ENCODE peak calls at places on chromosomes 7 and 10, in six cellular contexts. One of them, this sample, is unnamed.
A peak's percentile ranks its signal among the peaks of the same experiment; 100 is the strongest.

GRCh38 chr10:3763035-3763456 is 22.0 kb downstream of the KLF6 start:
- DNase-seq in retinal pigment epithelial cell: peak; percentile 89
- DNase-seq in GM13977: no peak
- DNase-seq in body of pancreas: no peak
- DNase-seq in Panc1: peak; percentile 78
- DNase-seq in mucosa of descending colon: no peak
- DNase-seq in this sample: peak; percentile 44

GRCh38 chr7:21304836-21305235 is 123.0 kb upstream of the SP4 start:
- DNase-seq in Panc1: no peak
- DNase-seq in retinal pigment epithelial cell: peak; percentile 68
- DNase-seq in body of pancreas: no peak
- DNase-seq in GM13977: no peak
- DNase-seq in mucosa of descending colon: no peak
- DNase-seq in this sample: no peak

GRCh38 chr7:22113041-22113440 is 167.3 kb upstream of the CDCA7L start:
- DNase-seq in mucosa of descending colon: no peak
- DNase-seq in Panc1: no peak
- DNase-seq in retinal pigment epithelial cell: no peak
- DNase-seq in GM13977: no peak
- DNase-seq in body of pancreas: no peak
- DNase-seq in this sample: no peak

GRCh38 chr10:43648083-43648391 is 644 bp downstream of the ZNF32 start:
- DNase-seq in Panc1: no peak
- DNase-seq in retinal pigment epithelial cell: no peak
- DNase-seq in mucosa of descending colon: no peak
- DNase-seq in body of pancreas: no peak
- DNase-seq in GM13977: no peak
- DNase-seq in this sample: no peak

GRCh38 chr7:1226155-1226901 is 6.3 kb upstream of the UNCX start:
- DNase-seq in Panc1: no peak
- DNase-seq in GM13977: no peak
- DNase-seq in mucosa of descending colon: no peak
- DNase-seq in retinal pigment epithelial cell: no peak
- DNase-seq in body of pancreas: no peak
- DNase-seq in this sample: no peak

GRCh38 chr7:82250598-82250997 is 193.0 kb downstream of the CACNA2D1 start:
- DNase-seq in mucosa of descending colon: no peak
- DNase-seq in retinal pigment epithelial cell: no peak
- DNase-seq in body of pancreas: no peak
- DNase-seq in Panc1: no peak
- DNase-seq in GM13977: no peak
- DNase-seq in this sample: no peak

GRCh38 chr10:89373916-89374711 is 3.7 kb upstream of the IFIT1B start:
- DNase-seq in body of pancreas: peak; percentile 97
- DNase-seq in retinal pigment epithelial cell: peak; percentile 87
- DNase-seq in Panc1: peak; percentile 78
- DNase-seq in mucosa of descending colon: peak; percentile 82
- DNase-seq in GM13977: no peak
- DNase-seq in this sample: no peak

GRCh38 chr10:61781969-61782403 is 119.3 kb downstream of the CABCOCO1 start:
- DNase-seq in GM13977: no peak
- DNase-seq in body of pancreas: no peak
- DNase-seq in Panc1: no peak
- DNase-seq in mucosa of descending colon: no peak
- DNase-seq in retinal pigment epithelial cell: no peak
- DNase-seq in this sample: peak; percentile 20

GRCh38 chr10:3961082-3961481 is 176.1 kb upstream of the KLF6 start:
- DNase-seq in GM13977: no peak
- DNase-seq in Panc1: no peak
- DNase-seq in mucosa of descending colon: no peak
- DNase-seq in retinal pigment epithelial cell: no peak
- DNase-seq in body of pancreas: no peak
- DNase-seq in this sample: peak; percentile 77

GRCh38 chr7:16479587-16479986 is 14.0 kb upstream of the SOSTDC1 start:
- DNase-seq in Panc1: no peak
- DNase-seq in retinal pigment epithelial cell: peak; percentile 75
- DNase-seq in body of pancreas: no peak
- DNase-seq in mucosa of descending colon: peak; percentile 38
- DNase-seq in GM13977: no peak
- DNase-seq in this sample: no peak

GRCh38 chr10:23024002-23024401 is 71.4 kb upstream of the MSRB2 start:
- DNase-seq in retinal pigment epithelial cell: no peak
- DNase-seq in Panc1: no peak
- DNase-seq in GM13977: no peak
- DNase-seq in mucosa of descending colon: no peak
- DNase-seq in body of pancreas: no peak
- DNase-seq in this sample: no peak

GRCh38 chr10:18312385-18313145 is 172.3 kb downstream of the CACNB2 start:
- DNase-seq in body of pancreas: peak; percentile 28
- DNase-seq in Panc1: no peak
- DNase-seq in retinal pigment epithelial cell: peak; percentile 17
- DNase-seq in mucosa of descending colon: no peak
- DNase-seq in GM13977: peak; percentile 23
- DNase-seq in this sample: no peak

GRCh38 chr10:13001041-13001886 is at the start of gene CCDC3:
- DNase-seq in retinal pigment epithelial cell: no peak
- DNase-seq in Panc1: no peak
- DNase-seq in GM13977: peak; percentile 51
- DNase-seq in mucosa of descending colon: peak; percentile 11
- DNase-seq in body of pancreas: peak; percentile 12
- DNase-seq in this sample: peak; percentile 10

GRCh38 chr10:16944081-16944922 is 127.1 kb upstream of the RSU1 start:
- DNase-seq in mucosa of descending colon: no peak
- DNase-seq in retinal pigment epithelial cell: no peak
- DNase-seq in Panc1: no peak
- DNase-seq in body of pancreas: no peak
- DNase-seq in GM13977: no peak
- DNase-seq in this sample: no peak

GRCh38 chr7:230274-230673 is 37.9 kb downstream of the FAM20C start:
- DNase-seq in Panc1: no peak
- DNase-seq in mucosa of descending colon: no peak
- DNase-seq in body of pancreas: no peak
- DNase-seq in retinal pigment epithelial cell: no peak
- DNase-seq in GM13977: no peak
- DNase-seq in this sample: no peak

GRCh38 chr10:44907576-44907975 is 3.6 kb upstream of the TMEM72 start:
- DNase-seq in mucosa of descending colon: no peak
- DNase-seq in GM13977: no peak
- DNase-seq in Panc1: no peak
- DNase-seq in retinal pigment epithelial cell: no peak
- DNase-seq in body of pancreas: no peak
- DNase-seq in this sample: no peak

GRCh38 chr7:24576171-24577052 is 3.2 kb downstream of the PALS2 start:
- DNase-seq in retinal pigment epithelial cell: no peak
- DNase-seq in Panc1: peak; percentile 53
- DNase-seq in GM13977: peak; percentile 45
- DNase-seq in mucosa of descending colon: peak; percentile 58
- DNase-seq in body of pancreas: peak; percentile 51
- DNase-seq in this sample: peak; percentile 9

GRCh38 chr7:49324707-49325106 is 400.4 kb downstream of the CDC14C start:
- DNase-seq in Panc1: peak; percentile 7
- DNase-seq in retinal pigment epithelial cell: no peak
- DNase-seq in GM13977: no peak
- DNase-seq in mucosa of descending colon: no peak
- DNase-seq in body of pancreas: no peak
- DNase-seq in this sample: no peak

GRCh38 chr7:158011941-158012340 is 575.7 kb downstream of the PTPRN2 start:
- DNase-seq in body of pancreas: no peak
- DNase-seq in Panc1: no peak
- DNase-seq in retinal pigment epithelial cell: no peak
- DNase-seq in mucosa of descending colon: no peak
- DNase-seq in GM13977: no peak
- DNase-seq in this sample: no peak

GRCh38 chr10:128013626-128014025 is 106.7 kb downstream of the PTPRE start:
- DNase-seq in retinal pigment epithelial cell: no peak
- DNase-seq in body of pancreas: no peak
- DNase-seq in GM13977: no peak
- DNase-seq in Panc1: no peak
- DNase-seq in mucosa of descending colon: no peak
- DNase-seq in this sample: no peak

GRCh38 chr7:113131367-113131766 is 13.0 kb upstream of the SMIM30 start:
- DNase-seq in GM13977: no peak
- DNase-seq in Panc1: no peak
- DNase-seq in retinal pigment epithelial cell: no peak
- DNase-seq in body of pancreas: no peak
- DNase-seq in mucosa of descending colon: no peak
- DNase-seq in this sample: no peak

GRCh38 chr10:90430186-90430585 is 427.7 kb downstream of the HTR7 start:
- DNase-seq in body of pancreas: no peak
- DNase-seq in retinal pigment epithelial cell: no peak
- DNase-seq in Panc1: no peak
- DNase-seq in GM13977: no peak
- DNase-seq in mucosa of descending colon: no peak
- DNase-seq in this sample: no peak

GRCh38 chr7:81470084-81470723 is 299.6 kb downstream of the HGF start:
- DNase-seq in mucosa of descending colon: peak; percentile 72
- DNase-seq in body of pancreas: peak; percentile 80
- DNase-seq in GM13977: peak; percentile 9
- DNase-seq in retinal pigment epithelial cell: peak; percentile 47
- DNase-seq in Panc1: no peak
- DNase-seq in this sample: peak; percentile 45

GRCh38 chr7:146956853-146957252 is 840.3 kb downstream of the CNTNAP2 start:
- DNase-seq in retinal pigment epithelial cell: no peak
- DNase-seq in Panc1: peak; percentile 60
- DNase-seq in body of pancreas: no peak
- DNase-seq in mucosa of descending colon: no peak
- DNase-seq in GM13977: no peak
- DNase-seq in this sample: no peak

GRCh38 chr7:112907658-112908057 is 117.5 kb upstream of the TMEM168 start:
- DNase-seq in GM13977: no peak
- DNase-seq in mucosa of descending colon: no peak
- DNase-seq in Panc1: no peak
- DNase-seq in body of pancreas: no peak
- DNase-seq in retinal pigment epithelial cell: no peak
- DNase-seq in this sample: no peak

GRCh38 chr7:3359011-3359410 is 58.0 kb downstream of the SDK1 start:
- DNase-seq in GM13977: no peak
- DNase-seq in Panc1: no peak
- DNase-seq in mucosa of descending colon: no peak
- DNase-seq in retinal pigment epithelial cell: no peak
- DNase-seq in body of pancreas: no peak
- DNase-seq in this sample: no peak
- TF ChIP-seq CTCF in GM13977: no peak
- TF ChIP-seq CTCF in Panc1: no peak
- TF ChIP-seq CTCF in mucosa of descending colon: no peak
- TF ChIP-seq CTCF in retinal pigment epithelial cell: no peak
- TF ChIP-seq CTCF in body of pancreas: no peak
- TF ChIP-seq CTCF in this sample: no peak

GRCh38 chr7:11369696-11370095 is 396.0 kb downstream of the PHF14 start:
- DNase-seq in mucosa of descending colon: no peak
- DNase-seq in body of pancreas: no peak
- DNase-seq in Panc1: no peak
- DNase-seq in GM13977: no peak
- DNase-seq in retinal pigment epithelial cell: no peak
- DNase-seq in this sample: no peak

GRCh38 chr7:11374629-11375028 is 401.0 kb downstream of the PHF14 start:
- DNase-seq in Panc1: no peak
- DNase-seq in body of pancreas: no peak
- DNase-seq in GM13977: no peak
- DNase-seq in retinal pigment epithelial cell: no peak
- DNase-seq in mucosa of descending colon: no peak
- DNase-seq in this sample: no peak

GRCh38 chr7:11379641-11380040 is 406.0 kb downstream of the PHF14 start:
- DNase-seq in Panc1: no peak
- DNase-seq in GM13977: no peak
- DNase-seq in body of pancreas: no peak
- DNase-seq in mucosa of descending colon: no peak
- DNase-seq in retinal pigment epithelial cell: no peak
- DNase-seq in this sample: no peak

GRCh38 chr7:11376549-11376948 is 402.9 kb downstream of the PHF14 start:
- DNase-seq in retinal pigment epithelial cell: no peak
- DNase-seq in body of pancreas: no peak
- DNase-seq in Panc1: no peak
- DNase-seq in mucosa of descending colon: no peak
- DNase-seq in GM13977: no peak
- DNase-seq in this sample: no peak

GRCh38 chr7:11373546-11374142 is 400.0 kb downstream of the PHF14 start:
- DNase-seq in GM13977: no peak
- DNase-seq in body of pancreas: no peak
- DNase-seq in Panc1: peak; percentile 7
- DNase-seq in mucosa of descending colon: no peak
- DNase-seq in retinal pigment epithelial cell: no peak
- DNase-seq in this sample: no peak
- TF ChIP-seq CTCF in GM13977: peak; percentile 47
- TF ChIP-seq CTCF in body of pancreas: peak; percentile 52
- TF ChIP-seq CTCF in Panc1: peak; percentile 76
- TF ChIP-seq CTCF in mucosa of descending colon: no peak
- TF ChIP-seq CTCF in retinal pigment epithelial cell: peak; percentile 68
- TF ChIP-seq CTCF in this sample: peak; percentile 47

GRCh38 chr7:92835851-92836488 is 403 bp downstream of the CDK6 start:
- DNase-seq in retinal pigment epithelial cell: no peak
- DNase-seq in Panc1: no peak
- DNase-seq in mucosa of descending colon: peak; percentile 48
- DNase-seq in body of pancreas: peak; percentile 26
- DNase-seq in GM13977: peak; percentile 38
- DNase-seq in this sample: peak; percentile 62

GRCh38 chr7:92833766-92834605 is 2.4 kb downstream of the CDK6 start:
- DNase-seq in GM13977: peak; percentile 75
- DNase-seq in mucosa of descending colon: peak; percentile 92
- DNase-seq in Panc1: no peak
- DNase-seq in retinal pigment epithelial cell: no peak
- DNase-seq in body of pancreas: peak; percentile 84
- DNase-seq in this sample: peak; percentile 92

GRCh38 chr7:92836489-92837213 is at the start of gene CDK6:
- DNase-seq in retinal pigment epithelial cell: no peak
- DNase-seq in Panc1: no peak
- DNase-seq in mucosa of descending colon: peak; percentile 73
- DNase-seq in body of pancreas: peak; percentile 73
- DNase-seq in GM13977: peak; percentile 83
- DNase-seq in this sample: peak; percentile 83

GRCh38 chr7:92834661-92835139 is 1.7 kb downstream of the CDK6 start:
- DNase-seq in GM13977: peak; percentile 39
- DNase-seq in Panc1: no peak
- DNase-seq in body of pancreas: peak; percentile 25
- DNase-seq in mucosa of descending colon: peak; percentile 45
- DNase-seq in retinal pigment epithelial cell: no peak
- DNase-seq in this sample: no peak

GRCh38 chr7:92835140-92835850 is 1.1 kb downstream of the CDK6 start:
- DNase-seq in retinal pigment epithelial cell: no peak
- DNase-seq in mucosa of descending colon: peak; percentile 85
- DNase-seq in GM13977: peak; percentile 65
- DNase-seq in Panc1: no peak
- DNase-seq in body of pancreas: peak; percentile 78
- DNase-seq in this sample: peak; percentile 70
- TF ChIP-seq CTCF in retinal pigment epithelial cell: no peak
- TF ChIP-seq CTCF in mucosa of descending colon: no peak
- TF ChIP-seq CTCF in GM13977: no peak
- TF ChIP-seq CTCF in Panc1: no peak
- TF ChIP-seq CTCF in body of pancreas: no peak
- TF ChIP-seq CTCF in this sample: no peak

GRCh38 chr10:64973391-64973790 is 1452.2 kb downstream of the REEP3 start:
- DNase-seq in Panc1: no peak
- DNase-seq in retinal pigment epithelial cell: no peak
- DNase-seq in GM13977: no peak
- DNase-seq in mucosa of descending colon: no peak
- DNase-seq in body of pancreas: no peak
- DNase-seq in this sample: no peak

GRCh38 chr10:64976150-64976549 is 1454.9 kb downstream of the REEP3 start:
- DNase-seq in body of pancreas: no peak
- DNase-seq in retinal pigment epithelial cell: no peak
- DNase-seq in mucosa of descending colon: no peak
- DNase-seq in Panc1: no peak
- DNase-seq in GM13977: no peak
- DNase-seq in this sample: no peak

GRCh38 chr10:64977912-64978311 is 1456.7 kb downstream of the REEP3 start:
- DNase-seq in retinal pigment epithelial cell: no peak
- DNase-seq in Panc1: no peak
- DNase-seq in GM13977: no peak
- DNase-seq in mucosa of descending colon: no peak
- DNase-seq in body of pancreas: no peak
- DNase-seq in this sample: no peak
- TF ChIP-seq CTCF in retinal pigment epithelial cell: no peak
- TF ChIP-seq CTCF in Panc1: no peak
- TF ChIP-seq CTCF in GM13977: no peak
- TF ChIP-seq CTCF in mucosa of descending colon: no peak
- TF ChIP-seq CTCF in body of pancreas: peak; percentile 12
- TF ChIP-seq CTCF in this sample: no peak